ENCODE peak calls at places on chromosomes 16 and 17, in ten cellular contexts. P is PC-9; W is thoracic aorta; R is SJCRH30; N is bronchial epithelial cell; D is ovary; J is CD8-positive, alpha-beta memory T cell; X is left ventricle myocardium inferior; B is colonic mucosa; L is cardiac muscle cell. Q is an unnamed sample. For H3K36me3 and H3K27me3, the result is how much of the 10 kb centered on the place peaks cover.

GRCh38 chr16:66950971-66951790 is 9.9 kb upstream of the CES3 start:
- DNase-seq in L (no peak), B (no peak), X (no peak), P (no peak), J (no peak), D (no peak), W (no peak), R (no peak), N (peak), Q (no peak)

GRCh38 chr17:72915631-72916081 is 176.8 kb downstream of the SLC39A11 start:
- DNase-seq in J (no peak), B (no peak), L (no peak), W (no peak), D (no peak), X (no peak), N (no peak), P (no peak), R (no peak), Q (no peak)

GRCh38 chr17:55320594-55321506 is 56.1 kb downstream of the HLF start:
- DNase-seq in N (peak), J (no peak), P (no peak), L (no peak), X (no peak), D (no peak), W (peak), R (no peak), B (no peak), Q (no peak)

GRCh38 chr16:66594739-66595138 is 9.8 kb upstream of the CMTM3 start:
- DNase-seq in P (no peak), R (no peak), W (no peak), X (no peak), N (no peak), D (no peak), L (no peak), B (no peak), J (no peak), Q (no peak)

GRCh38 chr16:74749291-74750055 is 25.1 kb downstream of the FA2H start:
- DNase-seq in W (no peak), R (peak), D (no peak), N (no peak), B (no peak), J (no peak), X (no peak), L (no peak), P (no peak), Q (peak)

GRCh38 chr16:53598513-53599266 is 95.7 kb upstream of the AKTIP start:
- DNase-seq in L (no peak), D (no peak), X (no peak), N (peak), P (no peak), B (no peak), R (no peak), W (no peak), J (no peak), Q (no peak)

GRCh38 chr17:71032746-71033273 is 863.5 kb downstream of the KCNJ2 start:
- DNase-seq in R (no peak), J (no peak), X (no peak), L (peak), W (no peak), D (no peak), P (no peak), B (no peak), N (no peak), Q (peak)

GRCh38 chr16:12215302-12216105 is 239.0 kb downstream of the SNX29 start:
- DNase-seq in X (no peak), J (no peak), L (peak), R (peak), P (no peak), D (no peak), B (no peak), N (no peak), W (no peak), Q (peak)

GRCh38 chr17:77697480-77698400 is 260.8 kb upstream of the TNRC6C start:
- DNase-seq in N (no peak), X (no peak), R (no peak), B (no peak), D (no peak), J (no peak), L (no peak), W (no peak), P (no peak), Q (peak)

GRCh38 chr17:77696720-77697460 is 261.6 kb upstream of the TNRC6C start:
- DNase-seq in B (no peak), D (peak), R (no peak), P (no peak), N (no peak), J (no peak), W (no peak), L (no peak), X (no peak), Q (peak)

GRCh38 chr17:77695386-77695785 is 263.1 kb upstream of the TNRC6C start:
- DNase-seq in D (no peak), J (no peak), X (no peak), P (no peak), N (no peak), W (no peak), R (no peak), L (no peak), B (no peak), Q (peak)

GRCh38 chr17:77694391-77695363 is 263.8 kb upstream of the TNRC6C start:
- DNase-seq in R (no peak), D (no peak), J (no peak), X (no peak), B (no peak), L (no peak), N (no peak), P (no peak), W (no peak), Q (no peak)

DNA sequence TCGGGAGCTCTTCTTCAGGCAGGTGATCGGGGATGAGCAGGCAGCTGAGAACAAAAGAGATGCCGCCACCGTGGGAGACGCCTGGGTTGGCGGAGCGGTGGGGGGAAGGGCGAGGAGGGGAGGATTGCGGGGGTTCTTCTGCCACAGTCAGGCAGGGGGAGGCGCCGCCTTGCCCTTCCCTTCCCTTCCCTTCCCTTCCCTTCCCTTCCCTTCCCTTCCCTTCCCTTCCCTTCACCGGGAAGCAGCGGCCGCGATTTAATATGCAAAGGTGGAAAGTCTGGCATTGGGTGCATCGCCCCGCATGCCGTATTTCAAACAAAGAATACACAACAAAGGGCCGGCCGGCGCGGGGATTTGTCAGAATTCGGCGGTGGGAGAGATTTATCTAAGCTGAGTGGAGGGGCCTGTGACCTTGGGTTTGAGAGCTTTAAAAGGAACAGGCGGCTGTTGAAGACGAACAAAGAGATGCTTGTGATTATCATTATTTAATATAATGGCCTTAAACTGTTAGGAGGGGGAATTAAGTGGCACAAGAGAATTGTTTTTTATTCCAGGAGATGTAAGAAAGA is 262.3 kb upstream of the TNRC6C start:
- DNase-seq in W (no peak), N (no peak), X (no peak), J (no peak), R (no peak), L (peak), D (no peak), P (no peak), B (no peak), Q (peak)
- H3K4me3 ChIP-seq in W (no peak), N (no peak), X (peak), J (no peak), R (no peak), L (no peak), D (peak), P (no peak), B (no peak), Q (peak)

GRCh38 chr16:28165549-28166046 is 46.2 kb downstream of the XPO6 start:
- DNase-seq in X (no peak), N (no peak), B (no peak), W (no peak), P (peak), D (no peak), R (no peak), J (no peak), L (no peak), Q (no peak)
- H3K36me3 ChIP-seq in X (under half), N (under half), B (under half), W (under half), P (under half), D (under half), R (under half), J (under half), L (under half), Q (under half)

DNA sequence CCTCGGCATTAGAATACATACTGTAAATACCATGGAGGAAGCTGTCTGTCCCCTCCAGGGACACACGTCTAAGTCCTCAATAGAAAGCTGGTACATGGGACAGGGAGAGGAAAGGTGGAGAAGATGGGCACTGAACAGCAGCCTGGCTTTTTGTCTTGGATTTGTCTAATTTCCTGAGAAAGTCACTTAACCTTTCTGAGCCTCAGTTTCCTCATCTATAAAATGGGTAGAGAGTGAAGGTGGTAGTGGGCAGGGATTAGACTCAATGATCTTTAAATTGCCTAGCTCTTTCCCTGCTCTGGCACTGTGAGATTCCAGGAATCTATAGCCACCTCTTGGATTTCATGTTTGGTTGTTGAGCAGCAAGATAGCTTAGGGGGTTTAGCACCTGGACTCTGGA is 96.2 kb downstream of the ASIC2 start:
- DNase-seq in L (no peak), N (no peak), R (no peak), P (no peak), W (no peak), X (no peak), D (no peak), J (no peak), B (no peak), Q (no peak)
- H3K27me3 ChIP-seq in L (under half), N (under half), R (under half), P (under half), W (under half), X (half or more), D (under half), J (under half), B (under half), Q (under half)

GRCh38 chr17:28895794-28896447 is 1.6 kb downstream of the FLOT2 start:
- DNase-seq in N (no peak), X (no peak), D (no peak), R (no peak), J (no peak), L (no peak), W (no peak), B (no peak), P (no peak), Q (no peak)
- H3K4me3 ChIP-seq in N (no peak), X (peak), D (peak), R (peak), J (peak), L (peak), W (peak), B (peak), P (peak), Q (peak)

DNA sequence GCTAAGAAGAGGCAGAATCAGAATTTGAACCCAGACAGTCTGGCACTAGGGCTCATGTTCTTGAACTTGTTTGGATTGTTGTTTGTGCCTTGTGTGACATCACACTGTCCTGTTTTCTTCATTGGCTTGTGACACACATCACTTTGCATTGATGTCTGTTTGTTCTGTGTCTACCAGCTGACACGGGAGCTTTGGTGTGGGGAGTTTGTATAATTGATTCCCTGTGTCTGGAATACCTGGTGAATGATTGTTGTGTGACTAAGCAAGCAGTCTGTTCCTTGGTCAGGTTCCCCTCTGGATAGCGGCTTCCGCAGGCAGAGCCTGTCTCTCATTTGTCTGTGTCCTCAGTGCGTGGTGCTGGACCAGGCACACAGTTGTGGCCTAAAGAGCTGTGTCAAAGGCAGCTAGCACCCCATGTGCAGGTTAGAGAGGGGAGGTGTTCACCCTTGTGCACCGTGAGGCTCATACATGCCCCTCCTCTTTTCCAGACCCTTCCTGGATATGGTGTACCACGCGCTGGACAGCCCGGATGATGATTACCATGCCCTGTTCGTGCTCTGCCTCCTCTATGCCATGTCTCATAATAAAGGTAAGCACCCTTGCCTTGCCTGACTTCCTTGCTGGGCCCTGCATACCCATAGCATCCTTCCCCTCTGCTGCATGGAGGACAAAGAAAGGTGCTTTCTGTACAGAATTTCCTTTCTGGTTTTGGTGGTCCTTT is 80.1 kb downstream of the CLEC16A start:
- DNase-seq in P (no peak), R (no peak), X (no peak), W (no peak), L (no peak), B (no peak), N (peak), D (no peak), J (no peak), Q (no peak)
- H3K36me3 ChIP-seq in P (under half), R (under half), X (half or more), W (under half), L (under half), B (under half), N (under half), D (under half), J (under half), Q (under half)

GRCh38 chr17:81457917-81458555 is 54.6 kb downstream of the ACTG1 start:
- DNase-seq in L (no peak), W (no peak), P (no peak), J (no peak), B (no peak), D (no peak), N (no peak), R (no peak), X (no peak), Q (no peak)

GRCh38 chr17:81460856-81461460 is 51.6 kb downstream of the ACTG1 start:
- DNase-seq in J (no peak), X (peak), N (no peak), L (no peak), R (no peak), B (no peak), P (no peak), D (no peak), W (no peak), Q (no peak)

GRCh38 chr17:81459224-81459623 is 53.4 kb downstream of the ACTG1 start:
- DNase-seq in L (no peak), R (no peak), J (no peak), X (peak), P (no peak), W (no peak), B (no peak), N (no peak), D (no peak), Q (no peak)

GRCh38 chr17:81458628-81459027 is 54.0 kb downstream of the ACTG1 start:
- DNase-seq in B (no peak), R (no peak), D (no peak), P (no peak), L (no peak), X (no peak), W (no peak), N (no peak), J (no peak), Q (no peak)

DNA sequence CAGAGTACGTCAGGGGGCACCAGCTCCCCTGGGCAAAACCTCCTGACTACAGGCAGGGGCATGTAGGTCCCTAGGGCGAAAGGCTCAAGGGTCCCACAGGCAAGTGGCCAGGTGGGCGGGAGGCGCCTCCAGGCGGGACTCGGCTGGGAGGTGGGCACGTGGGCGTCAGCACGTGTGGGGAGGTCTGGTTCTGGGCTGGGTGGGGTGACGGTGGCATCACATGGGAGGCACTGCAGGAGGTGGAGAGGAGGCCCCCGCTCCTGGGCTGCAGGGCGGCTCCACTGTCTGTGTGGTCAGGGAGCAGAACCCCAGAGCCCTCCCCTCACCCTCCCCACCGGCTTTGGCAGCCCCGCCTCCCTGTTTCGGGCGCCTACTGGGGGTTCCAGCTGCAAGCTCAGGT is 52.7 kb downstream of the ACTG1 start:
- DNase-seq in W (no peak), D (no peak), L (no peak), X (no peak), P (no peak), J (no peak), R (no peak), N (no peak), B (no peak), Q (no peak)
- H3K27me3 ChIP-seq in W (under half), D (under half), L (under half), X (under half), P (under half), J (under half), R (under half), N (under half), B (under half), Q (under half)

DNA sequence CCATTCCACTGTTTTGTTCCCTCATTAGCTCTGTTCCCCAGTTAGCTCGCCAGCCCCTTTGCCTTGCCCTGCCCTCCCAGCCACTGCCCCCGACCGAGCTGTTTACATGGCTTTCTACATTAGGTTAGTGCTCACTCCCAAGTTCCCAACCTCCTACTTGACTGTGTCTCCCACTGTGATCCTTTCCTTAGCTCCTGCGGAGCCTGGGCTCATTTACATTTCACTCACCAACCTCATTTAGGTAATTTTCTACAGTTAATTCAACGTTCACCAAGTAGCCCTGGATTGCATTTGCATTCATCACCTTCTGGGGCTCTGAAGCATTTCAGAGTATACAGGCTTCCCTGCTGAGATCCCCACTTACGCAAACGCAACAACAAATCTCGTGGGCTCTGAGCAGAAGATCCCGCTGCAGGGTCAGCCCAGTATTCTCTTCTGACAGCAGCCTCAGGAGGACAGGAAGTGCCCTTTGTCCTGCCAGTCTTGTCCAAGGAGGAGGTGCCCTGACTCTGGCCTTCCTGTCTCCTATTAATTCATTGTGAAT is 325.8 kb upstream of the CCL2 start:
- DNase-seq in J (no peak), P (no peak), W (no peak), L (no peak), N (no peak), R (no peak), D (no peak), B (no peak), X (no peak), Q (peak)
- H3K4me3 ChIP-seq in J (no peak), P (no peak), W (no peak), L (no peak), N (no peak), R (no peak), D (no peak), B (no peak), X (no peak), Q (no peak)

GRCh38 chr16:630815-631405 is at the start of gene WFIKKN1:
- DNase-seq in J (no peak), R (peak), B (peak), W (no peak), P (no peak), X (no peak), D (peak), L (peak), N (no peak), Q (peak)
- H3K36me3 ChIP-seq in J (under half), R (under half), B (under half), W (under half), P (under half), X (under half), D (under half), L (under half), N (under half), Q (under half)

Q was measured in H7.